ENCODE peak calls at places on chromosomes 16 and 17, in five cellular contexts. N is kidney, X is upper lobe of right lung, V is dorsolateral prefrontal cortex, R is right atrium auricular region. A is an unnamed sample.

GRCh38 chr17:47707056-47707791 is 13.3 kb downstream of the TBKBP1 start:
- DNase-seq in N (peak), R (no peak), V (no peak), X (peak), A (no peak)

GRCh38 chr16:714079-714478 is 839 bp upstream of the METRN start:
- DNase-seq in R (no peak), N (no peak), V (no peak), X (no peak), A (no peak)

GRCh38 chr16:80794071-80794470 is 10.3 kb downstream of the CDYL2 start:
- DNase-seq in N (no peak), X (no peak), V (no peak), R (no peak), A (no peak)

GRCh38 chr17:65564793-65565192 is 3.3 kb upstream of the AXIN2 start:
- DNase-seq in R (no peak), V (no peak), X (no peak), N (no peak), A (peak)

GRCh38 chr17:20008242-20009051 is 712 bp upstream of the SPECC1 start:
- DNase-seq in V (peak), N (no peak), R (no peak), X (no peak), A (peak)

GRCh38 chr16:57091200-57091989 is 988 bp upstream of the CPNE2 start:
- DNase-seq in R (peak), N (peak), V (peak), X (peak), A (peak)

GRCh38 chr17:75094871-75095399 is 7.2 kb downstream of the SLC16A5 start:
- DNase-seq in V (no peak), N (peak), R (no peak), X (no peak), A (no peak)

GRCh38 chr17:17416007-17416399 is 60.8 kb upstream of the MED9 start:
- DNase-seq in N (no peak), V (no peak), R (no peak), X (no peak), A (peak)

GRCh38 chr17:65185686-65186382 is 48.7 kb downstream of the RGS9 start:
- DNase-seq in N (no peak), V (no peak), X (no peak), R (no peak), A (no peak)

GRCh38 chr16:30557397-30557949 is 701 bp downstream of the ZNF764 start:
- DNase-seq in R (no peak), N (no peak), X (no peak), V (no peak), A (peak)

GRCh38 chr17:64773836-64774761 is 112.0 kb upstream of the SMURF2 start:
- DNase-seq in N (peak), V (no peak), X (peak), R (peak), A (peak)

GRCh38 chr17:53736516-53737274 is 86.0 kb upstream of the KIF2B start:
- DNase-seq in N (no peak), R (no peak), X (no peak), V (no peak), A (no peak)

GRCh38 chr17:15180121-15180561 is 85.0 kb downstream of the PMP22 start:
- DNase-seq in X (no peak), N (no peak), V (no peak), R (no peak), A (no peak)

GRCh38 chr16:30030841-30031413 is at the start of gene TLCD3B:
- DNase-seq in V (peak), R (no peak), X (no peak), N (no peak), A (no peak)

GRCh38 chr17:10429416-10430045 is 7.8 kb upstream of the MYH8 start:
- DNase-seq in R (no peak), N (no peak), X (no peak), V (no peak), A (no peak)

GRCh38 chr17:47843391-47843730 is 2.3 kb upstream of the SCRN2 start:
- DNase-seq in V (no peak), N (no peak), X (no peak), R (no peak), A (no peak)

GRCh38 chr17:21463779-21464407 is 87.7 kb downstream of the KCNJ12 start:
- DNase-seq in X (no peak), R (peak), N (peak), V (no peak), A (peak)

GRCh38 chr16:4101421-4102275 is 14.6 kb downstream of the ADCY9 start:
- DNase-seq in V (no peak), X (no peak), R (no peak), N (no peak), A (peak)

GRCh38 chr17:1174490-1174889 is 5.3 kb downstream of the ABR start:
- DNase-seq in X (no peak), V (no peak), N (no peak), R (no peak), A (no peak)

GRCh38 chr16:7272567-7273158 is 60.0 kb upstream of the RBFOX1 start:
- DNase-seq in V (no peak), R (no peak), N (no peak), X (no peak), A (no peak)

GRCh38 chr16:30541502-30542329 is 7.1 kb upstream of the ZNF747 start:
- DNase-seq in R (no peak), V (no peak), N (no peak), X (no peak), A (peak)

GRCh38 chr17:75565066-75565465 is 22.5 kb upstream of the MYO15B start:
- DNase-seq in R (no peak), X (no peak), N (no peak), V (no peak), A (no peak)

GRCh38 chr16:75532791-75533190 is 3.1 kb downstream of the CHST5 start:
- DNase-seq in V (no peak), R (no peak), N (peak), X (peak), A (no peak)

GRCh38 chr17:80872999-80873951 is 118.4 kb upstream of the CHMP6 start:
- DNase-seq in V (peak), N (peak), R (no peak), X (peak), A (no peak)

DNA sequence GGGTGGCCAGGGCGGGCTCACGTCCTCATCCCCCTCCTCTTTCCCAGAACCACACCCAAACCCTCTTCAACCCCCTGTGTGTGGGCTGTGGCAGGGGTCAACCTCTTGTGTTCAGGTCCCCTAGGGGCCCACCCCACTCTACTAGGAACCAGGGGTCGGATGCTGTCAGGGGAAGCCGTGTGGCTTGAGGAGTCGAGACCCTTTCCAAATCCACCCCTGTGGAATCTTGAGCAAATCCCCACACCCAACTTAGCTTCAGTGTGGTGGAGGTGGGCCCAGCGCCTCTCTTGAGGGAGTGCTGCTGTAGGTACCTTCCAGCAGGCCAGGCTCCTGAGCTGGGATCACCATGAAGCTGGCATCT is 121.5 kb downstream of the MRM1 start:
- DNase-seq in V (no peak), R (no peak), N (no peak), X (no peak), A (no peak)
- H3K4me3 ChIP-seq in V (peak), R (no peak), N (no peak), X (peak), A (peak)

GRCh38 chr17:43939886-43940285 is 2.4 kb downstream of the PPY start:
- DNase-seq in R (no peak), X (no peak), N (peak), V (no peak), A (no peak)

GRCh38 chr17:43936434-43936833 is 5.8 kb downstream of the PPY start:
- DNase-seq in V (no peak), N (no peak), X (no peak), R (no peak), A (no peak)

GRCh38 chr17:43940630-43941029 is 1.6 kb downstream of the PPY start:
- DNase-seq in X (no peak), R (no peak), V (no peak), N (peak), A (peak)

GRCh38 chr17:43935926-43936261 is 6.4 kb downstream of the PPY start:
- DNase-seq in V (no peak), X (no peak), N (no peak), R (no peak), A (no peak)

DNA sequence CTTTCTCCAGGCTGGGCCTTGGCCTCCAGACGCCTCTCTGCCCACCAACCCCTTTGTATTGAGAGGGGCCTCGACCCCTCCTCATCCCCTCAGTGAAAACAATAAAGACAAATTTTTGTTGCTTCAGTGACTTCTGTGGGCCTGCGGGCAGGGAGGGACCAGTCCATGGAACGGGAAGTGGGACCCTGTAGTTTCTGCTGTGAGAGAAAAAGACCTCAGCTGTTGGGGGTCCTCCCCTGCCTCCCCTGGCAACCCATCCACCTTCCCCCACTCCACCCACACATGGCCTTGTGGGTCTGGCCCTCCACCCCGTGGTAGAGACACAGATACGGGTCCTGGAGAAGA is 3.5 kb downstream of the PPY start:
- DNase-seq in N (peak), V (no peak), X (no peak), R (no peak), A (no peak)
- H3K27ac ChIP-seq in N (no peak), V (no peak), X (no peak), R (no peak), A (no peak)

DNA sequence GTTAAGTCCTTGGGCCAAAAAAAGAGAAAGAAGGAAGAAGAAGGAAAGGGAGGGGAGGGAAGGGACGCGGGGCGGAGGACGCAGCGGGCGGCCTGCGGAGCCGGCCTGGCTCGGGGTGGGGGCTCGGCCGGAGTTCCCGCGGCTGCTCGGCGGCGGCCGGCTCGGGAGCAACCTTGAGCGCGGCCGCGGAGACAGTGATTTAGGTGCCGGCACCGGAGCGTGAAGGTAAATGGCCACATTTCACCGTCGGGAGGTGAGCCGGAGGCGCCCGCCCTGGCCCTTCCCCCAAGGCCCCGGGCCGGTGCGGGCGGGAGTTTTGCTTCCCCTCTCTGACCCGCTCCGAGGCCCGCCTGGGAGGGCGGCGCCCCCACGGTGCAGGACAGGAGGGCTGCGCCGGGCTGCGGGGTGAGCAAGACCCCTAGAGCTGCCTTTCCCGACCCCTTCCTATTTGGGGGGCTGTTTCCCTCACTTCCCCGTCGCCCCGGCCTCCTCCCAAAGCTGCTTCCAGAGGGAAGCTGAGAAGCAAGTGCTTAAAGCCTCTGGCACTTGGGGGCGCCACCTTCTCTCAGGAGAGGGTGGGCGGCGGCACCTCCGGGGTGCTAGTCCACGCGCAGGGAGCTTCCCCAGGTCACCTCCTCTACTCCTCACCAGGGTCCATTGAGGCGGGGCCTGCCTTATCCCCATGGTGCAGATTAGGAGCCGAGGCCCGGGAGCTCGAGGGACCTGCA is 56.5 kb downstream of the MRM1 start:
- DNase-seq in V (no peak), R (no peak), N (no peak), X (no peak), A (peak)
- TF ChIP-seq CTCF in V (no peak), R (no peak), N (no peak), X (peak), A (peak)

GRCh38 chr16:10761388-10761787 is 17.7 kb downstream of the NUBP1 start:
- DNase-seq in X (no peak), R (no peak), N (no peak), V (no peak), A (no peak)

GRCh38 chr16:10770907-10771306 is 27.3 kb downstream of the NUBP1 start:
- DNase-seq in V (no peak), X (no peak), N (no peak), R (no peak), A (peak)

GRCh38 chr16:10762336-10762995 is 18.8 kb downstream of the NUBP1 start:
- DNase-seq in R (no peak), N (no peak), V (no peak), X (no peak), A (no peak)

GRCh38 chr16:10765772-10766171 is 22.1 kb downstream of the NUBP1 start:
- DNase-seq in X (no peak), N (no peak), R (no peak), V (no peak), A (no peak)

GRCh38 chr16:10767127-10767526 is 23.5 kb downstream of the NUBP1 start:
- DNase-seq in R (no peak), X (no peak), V (no peak), N (no peak), A (no peak)
- H3K4me3 ChIP-seq in R (no peak), X (no peak), V (no peak), N (no peak), A (no peak)

DNA sequence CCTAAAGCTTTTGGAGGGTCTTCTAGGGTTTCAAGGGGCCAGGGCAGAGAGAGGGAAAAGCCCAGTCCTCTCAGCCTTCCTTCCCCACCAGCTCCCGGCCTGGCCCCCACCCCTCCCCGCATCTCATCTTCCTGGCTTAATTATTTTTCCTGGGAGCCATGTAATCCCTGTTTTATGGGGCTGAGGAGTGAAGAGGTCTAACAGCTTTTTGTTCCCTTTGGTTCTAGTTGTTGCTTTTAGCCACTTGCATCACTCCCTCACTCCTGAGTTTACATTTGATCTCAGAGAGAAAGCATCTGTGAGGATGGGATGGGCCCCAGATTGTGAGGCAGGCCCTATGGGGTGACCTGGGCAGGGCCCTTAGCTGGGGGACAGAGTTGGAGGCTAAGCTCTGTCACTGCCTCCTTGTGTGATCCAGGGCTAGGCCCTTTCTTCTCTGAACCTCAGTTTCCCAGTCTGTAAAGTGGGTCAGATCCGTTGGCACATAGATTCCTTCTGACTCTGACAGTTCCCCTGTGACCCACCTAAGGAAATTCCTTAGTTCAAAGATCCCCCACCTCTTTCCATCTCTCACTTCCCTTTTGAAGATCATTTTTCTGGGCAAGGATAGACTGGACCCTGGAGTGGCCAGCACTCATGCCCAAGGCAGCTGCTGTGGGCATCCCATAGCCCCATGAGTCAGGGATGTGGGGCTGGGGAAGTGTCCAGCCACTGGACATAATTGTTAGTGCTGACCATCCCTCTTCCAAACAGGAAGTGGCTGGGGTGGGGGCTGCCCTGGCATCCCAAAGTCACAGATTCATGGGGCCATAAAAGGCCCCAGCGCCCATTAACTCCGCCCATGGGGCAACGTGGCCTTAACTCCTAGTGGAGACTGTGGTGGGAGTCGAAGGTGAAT is 20.1 kb downstream of the UNC119 start:
- DNase-seq in N (no peak), X (no peak), V (no peak), R (no peak), A (no peak)
- H3K27ac ChIP-seq in N (no peak), X (no peak), V (no peak), R (no peak), A (no peak)

GRCh38 chr16:65722429-65722828 is 600.6 kb upstream of the CDH11 start:
- DNase-seq in X (no peak), V (no peak), N (no peak), R (no peak), A (no peak)
- TF ChIP-seq CTCF in X (no peak), V (no peak), N (no peak), R (no peak), A (no peak)

GRCh38 chr16:53207810-53208752 is 153.3 kb downstream of the CHD9 start:
- DNase-seq in X (no peak), R (no peak), N (no peak), V (peak), A (peak)
- H3K4me3 ChIP-seq in X (peak), R (peak), N (peak), V (peak), A (peak)